ENCODE peak calls at places on chromosome 15, in six cellular contexts. J, E, B, N, C and F are unnamed samples. For H3F3A, the result is how much of the 10 kb centered on the place peaks cover.

GRCh38 chr15:98823012-98823458 is 174.7 kb downstream of the IGF1R start:
- DNase-seq in J (peak), C (peak), E (peak), N (peak), B (no peak), F (no peak)

GRCh38 chr15:40871749-40872617 is 2.1 kb downstream of the RHOV start:
- DNase-seq in N (peak), E (peak), C (no peak), J (no peak), B (no peak), F (peak)

GRCh38 chr15:69315402-69316110 is 16.8 kb downstream of the PAQR5 start:
- DNase-seq in B (no peak), J (no peak), C (no peak), E (no peak), N (no peak), F (no peak)

GRCh38 chr15:58243083-58243482 is 104.9 kb downstream of the AQP9 start:
- DNase-seq in E (no peak), C (no peak), J (no peak), N (no peak), B (no peak), F (no peak)

GRCh38 chr15:73568881-73569280 is 64.3 kb downstream of the NPTN start:
- DNase-seq in E (no peak), C (no peak), N (no peak), B (no peak), J (no peak), F (no peak)

GRCh38 chr15:57665939-57666338 is 40.6 kb upstream of the POLR2M start:
- DNase-seq in J (peak), B (no peak), C (no peak), E (no peak), N (no peak), F (no peak)

GRCh38 chr15:57881361-57881760 is 174.8 kb downstream of the POLR2M start:
- DNase-seq in J (peak), N (no peak), E (no peak), B (no peak), C (no peak), F (no peak)

GRCh38 chr15:93495799-93496637 is 407.0 kb upstream of the RGMA start:
- DNase-seq in B (no peak), N (no peak), C (no peak), J (no peak), E (peak), F (no peak)

GRCh38 chr15:89472785-89473256 is 23.6 kb downstream of the RHCG start:
- DNase-seq in E (peak), N (peak), J (peak), C (peak), B (peak), F (peak)

GRCh38 chr15:47184003-47184404 is 533.3 kb upstream of the SEMA6D start:
- DNase-seq in C (peak), J (peak), N (no peak), E (peak), B (peak), F (no peak)

GRCh38 chr15:58669108-58669507 is 80.4 kb downstream of the ADAM10 start:
- DNase-seq in B (no peak), J (no peak), N (no peak), C (no peak), E (no peak), F (no peak)

GRCh38 chr15:100115066-100115710 is 226.6 kb downstream of the ADAMTS17 start:
- DNase-seq in J (no peak), E (no peak), C (peak), N (no peak), B (no peak), F (no peak)

GRCh38 chr15:101071651-101072050 is 152.5 kb downstream of the LRRK1 start:
- DNase-seq in B (no peak), C (no peak), E (no peak), N (no peak), J (no peak), F (no peak)

GRCh38 chr15:73394782-73395181 is 26.0 kb upstream of the HCN4 start:
- DNase-seq in B (no peak), C (no peak), E (no peak), J (no peak), N (no peak), F (no peak)

GRCh38 chr15:65912235-65912634 is 42.9 kb downstream of the RAB11A start:
- DNase-seq in E (no peak), J (no peak), C (no peak), B (no peak), N (no peak), F (no peak)

GRCh38 chr15:101391981-101392566 is 97.0 kb upstream of the SNRPA1 start:
- DNase-seq in B (peak), E (no peak), J (no peak), C (no peak), N (peak), F (no peak)

GRCh38 chr15:39448409-39448808 is 132.5 kb upstream of the THBS1 start:
- DNase-seq in C (no peak), J (no peak), B (no peak), N (no peak), E (no peak), F (no peak)

GRCh38 chr15:43934480-43934879 is 107.7 kb downstream of the WDR76 start:
- DNase-seq in N (no peak), J (peak), B (no peak), E (no peak), C (no peak), F (no peak)

GRCh38 chr15:40247406-40247971 is 8.6 kb downstream of the PAK6 start:
- DNase-seq in B (no peak), J (no peak), E (no peak), C (no peak), N (no peak), F (no peak)

GRCh38 chr15:67142142-67143092 is 77.0 kb downstream of the SMAD3 start:
- DNase-seq in J (peak), N (peak), B (no peak), C (no peak), E (no peak), F (no peak)

GRCh38 chr15:76339302-76340197 is 3.0 kb downstream of the ISL2 start:
- DNase-seq in C (peak), B (no peak), N (no peak), E (peak), J (peak), F (no peak)
- TF ChIP-seq EZH2 in C (peak), B (no peak), N (no peak), E (peak), J (peak), F (no peak)

GRCh38 chr15:74788716-74789151 is 6.9 kb downstream of the CSK start:
- DNase-seq in B (peak), N (no peak), C (peak), E (peak), J (no peak), F (no peak)

GRCh38 chr15:74791007-74791406 is 9.1 kb downstream of the CSK start:
- DNase-seq in J (no peak), E (no peak), B (no peak), C (no peak), N (no peak), F (no peak)

GRCh38 chr15:74789171-74789627 is 7.3 kb downstream of the CSK start:
- DNase-seq in N (peak), C (no peak), J (no peak), E (no peak), B (peak), F (no peak)

GRCh38 chr15:74790080-74790916 is 8.4 kb downstream of the CSK start:
- DNase-seq in N (no peak), E (no peak), B (peak), J (peak), C (no peak), F (no peak)

GRCh38 chr15:74789741-74790079 is 7.8 kb downstream of the CSK start:
- DNase-seq in E (no peak), C (no peak), N (no peak), B (no peak), J (no peak), F (no peak)
- H3F3A ChIP-seq in E (under half), C (under half), N (under half), B (half or more), J (under half), F (under half)

GRCh38 chr15:96343529-96344072 is 13.1 kb downstream of the NR2F2 start:
- DNase-seq in N (no peak), B (no peak), C (peak), E (peak), J (no peak), F (no peak)
- TF ChIP-seq EZH2 in N (no peak), B (no peak), C (peak), E (peak), J (no peak), F (no peak)

GRCh38 chr15:60391722-60392340 is 6.0 kb downstream of the ANXA2 start:
- DNase-seq in N (no peak), C (no peak), B (no peak), E (no peak), J (peak), F (no peak)

GRCh38 chr15:60392601-60392985 is 5.2 kb downstream of the ANXA2 start:
- DNase-seq in J (peak), N (peak), E (peak), B (no peak), C (no peak), F (peak)

GRCh38 chr15:60389261-60390077 is 8.3 kb downstream of the ANXA2 start:
- DNase-seq in E (no peak), N (no peak), C (no peak), J (peak), B (peak), F (no peak)

GRCh38 chr15:60390231-60390630 is 7.6 kb downstream of the ANXA2 start:
- DNase-seq in E (no peak), B (no peak), C (no peak), J (peak), N (no peak), F (no peak)

GRCh38 chr15:60390931-60391501 is 6.8 kb downstream of the ANXA2 start:
- DNase-seq in N (peak), C (peak), J (peak), E (peak), B (no peak), F (peak)
- H3F3A ChIP-seq in N (under half), C (under half), J (half or more), E (under half), B (under half), F (under half)